ENCODE peak calls at places on chromosome 7, in five cellular contexts. K is activated CD4-positive, alpha-beta T cell treated with anti-CD3 and anti-CD28 coated beads, Interleukin-2, amount 10 ng/mL, durations not matched to agents 7 days and 5 days; P is Caki2; R is A549; X is left ventricle myocardium inferior. T is an unnamed sample.

GRCh38 chr7:46032936-46033335 is 111.9 kb upstream of the IGFBP3 start:
- DNase-seq in K (no peak), P (peak; percentile 80), R (peak; percentile 77), X (no peak), T (no peak)

GRCh38 chr7:3722396-3722846 is 421.4 kb downstream of the SDK1 start:
- DNase-seq in K (no peak), P (no peak), R (peak; percentile 26), X (peak; percentile 21), T (no peak)

GRCh38 chr7:87354749-87355148 is 9.3 kb downstream of the CROT start:
- DNase-seq in K (peak; percentile 11), P (peak; percentile 33), R (peak; percentile 49), X (no peak), T (no peak)

GRCh38 chr7:151695856-151696555 is 176.3 kb upstream of the RHEB start:
- DNase-seq in K (no peak), P (no peak), R (no peak), X (peak; percentile 11), T (peak; percentile 41)

GRCh38 chr7:44104880-44105771 is 981 bp downstream of the AEBP1 start:
- DNase-seq in K (no peak), P (peak; percentile 52), R (no peak), X (no peak), T (peak; percentile 87)

GRCh38 chr7:32335107-32335506 is 155.1 kb downstream of the LSM5 start:
- DNase-seq in K (no peak), P (no peak), R (peak; percentile 16), X (no peak), T (no peak)

GRCh38 chr7:102236592-102237287 is 49.9 kb upstream of the SH2B2 start:
- DNase-seq in K (peak; percentile 57), P (peak; percentile 55), R (peak; percentile 78), X (peak; percentile 50), T (peak; percentile 61)

GRCh38 chr7:124269774-124270173 is 236.9 kb upstream of the TMEM229A start:
- DNase-seq in K (no peak), P (no peak), R (no peak), X (no peak), T (no peak)

GRCh38 chr7:5229451-5230271 is 39.6 kb downstream of the WIPI2 start:
- DNase-seq in K (no peak), P (no peak), R (no peak), X (no peak), T (no peak)

GRCh38 chr7:38451840-38452239 is 178.4 kb upstream of the TARP start:
- DNase-seq in K (no peak), P (peak; percentile 12), R (peak; percentile 37), X (no peak), T (no peak)

GRCh38 chr7:108972009-108972408 is 402.3 kb downstream of the DNAJB9 start:
- DNase-seq in K (no peak), P (no peak), R (no peak), X (no peak), T (no peak)

GRCh38 chr7:143013897-143014296 is 13.0 kb downstream of the OR9A2 start:
- DNase-seq in K (no peak), P (no peak), R (peak; percentile 7), X (no peak), T (no peak)

GRCh38 chr7:141275350-141275749 is 201.5 kb downstream of the TMEM178B start:
- DNase-seq in K (no peak), P (no peak), R (no peak), X (no peak), T (no peak)

GRCh38 chr7:129958643-129959479 is 6.1 kb upstream of the UBE2H start:
- DNase-seq in K (no peak), P (peak; percentile 89), R (peak; percentile 92), X (peak; percentile 25), T (peak; percentile 56)

GRCh38 chr7:33707427-33707826 is 197.9 kb upstream of the BMPER start:
- DNase-seq in K (no peak), P (no peak), R (no peak), X (no peak), T (no peak)

GRCh38 chr7:158973440-158973839 is 117.1 kb downstream of the DYNC2I1 start:
- DNase-seq in K (no peak), P (peak; percentile 72), R (peak; percentile 33), X (peak; percentile 45), T (no peak)

GRCh38 chr7:50142421-50143113 is 49.5 kb upstream of the ZPBP start:
- DNase-seq in K (peak; percentile 68), P (no peak), R (peak; percentile 40), X (no peak), T (no peak)

GRCh38 chr7:36285276-36285675 is 104.4 kb upstream of the ANLN start:
- DNase-seq in K (no peak), P (no peak), R (no peak), X (no peak), T (no peak)

GRCh38 chr7:140005754-140006503 is 56.8 kb downstream of the PARP12 start:
- DNase-seq in K (no peak), P (no peak), R (peak; percentile 64), X (no peak), T (no peak)

GRCh38 chr7:44534501-44534900 is 6.6 kb downstream of the NPC1L1 start:
- DNase-seq in K (peak; percentile 53), P (peak; percentile 15), R (peak; percentile 56), X (no peak), T (no peak)

GRCh38 chr7:116529250-116529649 is 4.4 kb downstream of the CAV1 start:
- DNase-seq in K (no peak), P (no peak), R (no peak), X (no peak), T (no peak)

GRCh38 chr7:130367088-130367755 is 13.1 kb upstream of the CPA1 start:
- DNase-seq in K (no peak), P (no peak), R (no peak), X (no peak), T (no peak)

GRCh38 chr7:82740246-82740848 is 296.8 kb upstream of the CACNA2D1 start:
- DNase-seq in K (peak; percentile 13), P (no peak), R (peak; percentile 65), X (no peak), T (no peak)

GRCh38 chr7:6530626-6531491 is 20.4 kb downstream of the GRID2IP start:
- DNase-seq in K (peak; percentile 53), P (no peak), R (no peak), X (no peak), T (no peak)

T was measured in aorta.